ENCODE peak calls at places on chromosomes 11 and 22, in ten cellular contexts. A is neural progenitor cell, X is fibroblast of lung, B is HCT116, W is mammary epithelial cell, P is GM12878, O is mesendoderm, M is GM23248, G is IMR-90, S is endodermal cell. Y is an unnamed sample. For H3K4me1, the result is how much of the 10 kb centered on the place peaks cover.

GRCh38 chr22:50269573-50270301 is 443 bp downstream of the MAPK11 start:
- DNase-seq in A (no peak), X (no peak), B (no peak), W (no peak), P (no peak), O (no peak), M (peak), G (peak), S (peak), Y (peak)

GRCh38 chr11:34366522-34366921 is 8.7 kb upstream of the ABTB2 start:
- DNase-seq in A (no peak), X (peak), B (peak), W (no peak), P (no peak), O (peak), M (no peak), G (no peak), S (peak), Y (no peak)

GRCh38 chr22:29883831-29884139 is 811 bp downstream of the MTMR3 start:
- DNase-seq in A (no peak), X (peak), B (no peak), W (peak), P (no peak), O (no peak), M (no peak), G (peak), S (no peak), Y (no peak)

GRCh38 chr11:76269661-76270322 is 63.5 kb upstream of the WNT11 start:
- DNase-seq in A (no peak), X (no peak), B (no peak), W (no peak), P (no peak), O (no peak), M (no peak), G (no peak), S (no peak), Y (no peak)

GRCh38 chr11:57248780-57249383 is 11.8 kb upstream of the APLNR start:
- DNase-seq in A (peak), X (peak), B (peak), W (peak), P (no peak), O (peak), M (peak), G (peak), S (peak), Y (peak)

GRCh38 chr22:19614546-19614884 is 90.3 kb upstream of the CLDN5 start:
- DNase-seq in A (no peak), X (no peak), B (no peak), W (no peak), P (no peak), O (no peak), M (no peak), G (no peak), S (no peak), Y (no peak)

GRCh38 chr11:12007769-12008737 is at the start of gene DKK3:
- DNase-seq in A (peak), X (peak), B (no peak), W (peak), P (no peak), O (peak), M (peak), G (peak), S (peak), Y (peak)

GRCh38 chr11:2390871-2391662 is 9.5 kb upstream of the TSSC4 start:
- DNase-seq in A (peak), X (peak), B (no peak), W (peak), P (no peak), O (peak), M (peak), G (peak), S (no peak), Y (peak)

GRCh38 chr11:32858731-32859130 is 29.0 kb downstream of the PRRG4 start:
- DNase-seq in A (no peak), X (no peak), B (no peak), W (no peak), P (no peak), O (peak), M (no peak), G (no peak), S (no peak), Y (no peak)

DNA sequence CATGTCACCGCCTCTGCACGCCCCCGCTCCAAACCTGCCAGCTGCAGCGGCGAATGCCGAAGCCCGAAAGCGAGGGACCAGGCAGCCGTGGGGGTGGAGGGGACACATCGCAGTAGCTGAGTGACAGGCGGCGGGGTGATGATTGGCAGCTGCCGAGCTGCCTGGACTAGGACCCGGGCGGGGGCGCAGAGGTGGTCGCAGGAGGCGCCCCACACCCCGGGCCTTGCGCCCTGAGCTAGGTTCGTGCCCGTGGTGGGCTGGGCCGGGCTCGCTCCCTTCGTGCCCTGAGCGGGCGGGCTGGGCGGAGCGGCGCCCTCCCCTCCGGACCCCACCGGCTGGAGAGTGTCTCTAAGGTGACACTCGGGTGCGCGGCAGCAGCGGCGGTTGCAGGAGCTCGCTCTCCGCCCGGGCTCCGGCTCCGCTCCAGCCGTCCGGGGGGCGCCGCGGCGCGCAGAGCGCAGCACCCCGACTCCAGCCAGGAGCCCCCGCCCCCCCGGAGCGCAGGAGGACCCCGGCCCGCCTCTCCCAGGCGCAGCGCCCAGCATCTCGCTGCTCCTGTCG is 14.6 kb upstream of the DGKZ start:
- DNase-seq in A (peak), X (no peak), B (no peak), W (no peak), P (no peak), O (no peak), M (peak), G (no peak), S (peak), Y (peak)
- H3K4me3 ChIP-seq in A (peak), X (no peak), B (no peak), W (peak), P (peak), O (peak), M (peak), G (peak), S (peak), Y (peak)

DNA sequence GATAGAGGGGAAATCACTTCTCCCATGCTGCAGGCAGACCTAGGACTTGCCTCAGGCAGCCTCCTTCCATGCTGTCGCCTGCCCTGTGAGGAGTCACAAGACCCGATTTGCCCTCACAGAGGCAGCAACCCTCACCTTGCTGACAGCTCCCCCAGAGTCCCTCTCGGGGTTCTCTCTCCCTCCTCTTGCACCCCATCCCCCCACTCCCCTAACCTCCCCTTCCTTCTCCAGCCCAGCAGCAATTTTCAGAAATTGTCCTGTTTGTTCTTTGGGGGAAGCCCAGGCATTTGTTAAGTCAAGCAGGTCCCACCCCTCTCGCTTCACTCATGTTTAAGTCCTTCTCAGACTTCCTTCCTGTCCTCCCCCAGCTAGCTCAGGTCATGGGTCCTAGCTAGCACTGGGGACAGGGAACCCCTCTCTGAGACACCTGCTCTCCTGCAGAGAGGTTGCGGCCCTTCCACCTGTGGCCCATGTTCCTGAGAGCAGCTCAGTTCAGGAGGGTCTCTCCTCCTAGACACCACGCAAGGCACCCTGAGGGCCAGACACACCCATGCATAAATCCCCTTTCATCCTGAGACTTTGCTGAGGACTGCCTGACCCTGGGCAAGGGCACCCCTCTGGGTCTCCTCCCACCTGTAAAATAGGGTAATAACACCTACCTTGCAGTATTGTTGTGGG is 6.3 kb upstream of the FXYD2 start:
- DNase-seq in A (no peak), X (no peak), B (no peak), W (no peak), P (no peak), O (no peak), M (no peak), G (no peak), S (peak), Y (no peak)
- H3K9ac ChIP-seq in A (no peak), X (no peak), B (no peak), W (no peak), P (no peak), O (no peak), M (no peak), G (no peak), S (no peak), Y (no peak)

GRCh38 chr11:123702137-123702536 is 39.3 kb downstream of the ZNF202 start:
- DNase-seq in A (no peak), X (no peak), B (no peak), W (no peak), P (peak), O (no peak), M (no peak), G (no peak), S (no peak), Y (peak)
- H3K4me1 ChIP-seq in A (under half), X (under half), B (under half), W (under half), P (under half), O (under half), M (under half), G (under half), S (under half), Y (under half)

DNA sequence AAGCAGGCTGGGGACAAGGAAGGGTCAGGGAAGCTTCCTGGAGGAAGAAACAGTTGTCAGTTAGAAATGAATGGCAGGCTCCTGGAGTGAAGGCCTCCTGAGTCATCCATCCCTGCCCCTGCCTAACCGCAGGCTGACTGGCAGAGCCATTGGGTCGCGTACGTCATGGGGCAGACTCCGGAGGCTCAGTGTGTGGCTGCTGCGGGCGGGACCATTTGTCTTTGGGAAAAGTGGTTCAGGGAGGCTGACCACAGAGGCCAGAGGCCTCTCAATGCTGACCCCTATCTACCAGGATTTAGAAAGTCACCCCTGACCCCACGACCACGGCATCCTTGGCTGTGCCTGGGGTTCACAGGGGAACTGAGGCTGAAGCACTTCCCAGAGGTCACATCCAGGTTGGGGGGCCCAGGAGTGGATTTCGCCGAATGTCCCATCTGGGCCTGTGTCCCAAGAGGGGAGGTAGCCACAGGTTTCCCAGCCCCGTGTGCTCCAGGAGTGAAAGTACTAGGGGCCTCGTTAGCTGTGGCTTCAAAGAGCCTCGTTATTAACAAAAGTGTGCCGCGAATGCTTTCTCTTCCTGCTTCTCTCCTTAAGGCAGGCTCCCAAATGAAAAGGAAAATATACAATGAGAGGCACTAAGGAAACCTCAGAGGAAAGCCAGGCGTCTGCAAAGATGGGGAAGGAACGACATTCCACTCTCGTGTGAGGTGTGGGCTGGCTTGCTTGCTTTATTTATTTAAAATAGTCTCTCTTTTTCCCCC is 58.9 kb downstream of the FLRT1 start:
- DNase-seq in A (peak), X (peak), B (peak), W (peak), P (no peak), O (peak), M (peak), G (peak), S (peak), Y (no peak)
- H3K4me3 ChIP-seq in A (no peak), X (no peak), B (peak), W (no peak), P (no peak), O (no peak), M (no peak), G (no peak), S (no peak), Y (no peak)

GRCh38 chr22:44020981-44021380 is 3.1 kb upstream of the PARVB start:
- DNase-seq in A (no peak), X (peak), B (no peak), W (no peak), P (no peak), O (no peak), M (peak), G (peak), S (no peak), Y (no peak)
- H3K9ac ChIP-seq in A (no peak), X (no peak), B (no peak), W (no peak), P (no peak), O (no peak), M (peak), G (no peak), S (no peak), Y (no peak)

GRCh38 chr22:24400037-24400725 is 27.2 kb upstream of the ADORA2A start:
- DNase-seq in A (no peak), X (no peak), B (no peak), W (no peak), P (peak), O (no peak), M (no peak), G (no peak), S (no peak), Y (no peak)

GRCh38 chr22:24401824-24402434 is 25.5 kb upstream of the ADORA2A start:
- DNase-seq in A (no peak), X (no peak), B (no peak), W (no peak), P (no peak), O (no peak), M (no peak), G (no peak), S (no peak), Y (no peak)

GRCh38 chr22:24398409-24398808 is 29.0 kb upstream of the ADORA2A start:
- DNase-seq in A (no peak), X (no peak), B (no peak), W (no peak), P (no peak), O (no peak), M (no peak), G (peak), S (no peak), Y (no peak)

GRCh38 chr22:24402460-24403192 is 24.8 kb upstream of the ADORA2A start:
- DNase-seq in A (no peak), X (peak), B (peak), W (peak), P (peak), O (no peak), M (peak), G (peak), S (no peak), Y (peak)

DNA sequence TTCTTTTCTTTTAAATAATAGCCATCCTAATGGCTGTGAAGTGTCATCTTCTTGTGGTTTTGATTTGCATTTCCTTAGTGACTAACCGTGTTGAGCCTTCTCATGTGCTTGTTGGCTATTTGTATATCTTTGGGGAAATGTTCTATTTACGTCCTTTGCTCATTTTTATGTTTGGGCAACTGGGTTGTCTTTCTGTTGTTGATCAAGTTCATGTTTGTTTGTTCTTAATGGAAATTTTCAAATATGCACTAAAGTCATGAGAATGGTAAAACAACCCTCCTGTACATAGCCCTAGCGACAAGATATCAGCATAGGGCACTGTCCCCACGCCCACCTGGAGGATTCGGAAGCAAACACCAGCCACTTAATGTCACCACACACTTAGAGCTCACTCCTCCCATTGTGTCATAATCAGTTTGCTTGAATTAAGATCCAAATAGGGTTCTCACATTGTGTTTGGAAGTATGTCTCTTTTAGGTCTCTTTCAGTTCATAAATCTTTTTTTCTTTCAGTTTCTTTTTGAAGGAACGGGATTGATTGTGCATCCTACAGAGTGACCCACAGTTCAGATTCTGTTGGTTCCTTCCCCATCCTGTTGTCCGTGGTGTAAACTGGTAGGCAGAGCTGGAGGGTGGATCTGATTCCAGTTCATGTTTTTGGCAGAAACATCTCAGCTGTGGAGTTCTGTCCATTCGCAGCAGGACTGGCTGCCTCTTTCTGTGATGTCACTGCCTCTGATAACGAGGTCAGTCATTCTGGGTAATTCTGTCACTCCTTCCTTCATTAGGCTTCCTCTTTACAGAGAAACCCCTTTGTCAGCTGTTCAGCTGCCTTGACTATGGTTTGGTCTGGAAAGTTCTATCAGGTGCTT is 26.4 kb upstream of the ADORA2A start:
- DNase-seq in A (no peak), X (peak), B (no peak), W (no peak), P (peak), O (no peak), M (peak), G (peak), S (no peak), Y (no peak)
- H3K4me1 ChIP-seq in A (under half), X (under half), B (under half), W (under half), P (under half), O (under half), M (under half), G (under half), S (under half), Y (under half)

GRCh38 chr11:65388731-65389130 is 2.3 kb downstream of the FRMD8 start:
- DNase-seq in A (no peak), X (no peak), B (no peak), W (peak), P (peak), O (no peak), M (peak), G (no peak), S (no peak), Y (peak)
- H3K4me3 ChIP-seq in A (no peak), X (no peak), B (no peak), W (peak), P (peak), O (no peak), M (peak), G (no peak), S (no peak), Y (peak)

DNA sequence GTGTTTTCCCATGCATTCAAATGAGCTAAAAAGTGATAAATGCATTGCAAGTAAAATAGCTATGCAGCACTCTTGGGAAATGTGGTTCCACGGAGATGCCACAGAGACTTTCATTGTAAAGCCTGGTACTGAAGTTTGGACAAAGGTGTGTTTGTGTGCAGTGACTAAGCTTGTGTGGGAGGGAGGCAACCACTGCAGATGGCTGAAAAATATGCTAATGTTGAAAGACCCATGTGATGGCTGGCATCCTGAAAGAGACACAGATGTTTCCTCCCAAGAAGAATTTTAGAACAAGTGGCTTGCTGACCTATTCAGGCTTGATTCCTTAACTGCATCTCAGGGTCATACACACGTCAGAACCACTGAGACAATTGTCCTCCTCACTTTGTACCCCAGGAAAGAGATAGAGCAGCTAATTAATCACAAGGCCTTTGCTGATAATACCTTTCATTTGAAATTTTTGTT is 73.8 kb downstream of the FAM76B start:
- DNase-seq in A (no peak), X (no peak), B (no peak), W (peak), P (peak), O (no peak), M (peak), G (no peak), S (no peak), Y (peak)
- H3K9ac ChIP-seq in A (no peak), X (no peak), B (no peak), W (no peak), P (no peak), O (no peak), M (no peak), G (no peak), S (no peak), Y (no peak)

GRCh38 chr11:67584205-67584880 is 731 bp downstream of the GSTP1 start:
- DNase-seq in A (peak), X (peak), B (no peak), W (peak), P (no peak), O (peak), M (peak), G (peak), S (peak), Y (peak)

GRCh38 chr11:67581469-67581868 is 2.1 kb upstream of the GSTP1 start:
- DNase-seq in A (peak), X (no peak), B (no peak), W (no peak), P (no peak), O (peak), M (no peak), G (no peak), S (peak), Y (no peak)

GRCh38 chr11:67584881-67585873 is 1.6 kb downstream of the GSTP1 start:
- DNase-seq in A (no peak), X (no peak), B (no peak), W (no peak), P (no peak), O (peak), M (peak), G (no peak), S (no peak), Y (no peak)

GRCh38 chr11:67582026-67582425 is 1.6 kb upstream of the GSTP1 start:
- DNase-seq in A (no peak), X (no peak), B (no peak), W (no peak), P (no peak), O (no peak), M (no peak), G (no peak), S (no peak), Y (no peak)

GRCh38 chr11:67583319-67584204 is at the start of gene GSTP1:
- DNase-seq in A (peak), X (peak), B (peak), W (peak), P (no peak), O (peak), M (peak), G (peak), S (peak), Y (peak)
- H3K4me1 ChIP-seq in A (under half), X (under half), B (under half), W (under half), P (half or more), O (under half), M (under half), G (under half), S (under half), Y (under half)

GRCh38 chr11:62539238-62539925 is 7.2 kb downstream of the AHNAK start:
- DNase-seq in A (peak), X (peak), B (no peak), W (peak), P (no peak), O (no peak), M (peak), G (peak), S (peak), Y (peak)
- H3K4me3 ChIP-seq in A (no peak), X (peak), B (peak), W (peak), P (no peak), O (no peak), M (peak), G (no peak), S (no peak), Y (peak)